ENCODE peak calls at places on chromosomes 2 and 18, in seven cellular contexts. A, N, X, L, Q, Y and F are unnamed samples.

GRCh38 chr18:34928068-34928753 is 113.0 kb upstream of the MAPRE2 start:
- DNase-seq in N (no peak), Y (no peak), X (no peak), A (no peak), Q (peak; percentile 15), L (no peak), F (no peak)

GRCh38 chr2:148526509-148527346 is 117.8 kb upstream of the EPC2 start:
- DNase-seq in N (no peak), L (no peak), A (no peak), Y (no peak), X (no peak), Q (no peak), F (no peak)

GRCh38 chr2:231927566-231927890 is 1.3 kb upstream of the NPPC start:
- DNase-seq in Y (no peak), Q (no peak), A (no peak), N (no peak), L (no peak), X (no peak), F (no peak)

GRCh38 chr2:230614913-230615332 is 97.7 kb upstream of the CAB39 start:
- DNase-seq in N (no peak), Y (no peak), Q (peak; percentile 26), X (no peak), L (peak; percentile 86), A (peak; percentile 20), F (no peak)

GRCh38 chr2:189770590-189771322 is 8.2 kb upstream of the OSGEPL1 start:
- DNase-seq in A (peak; percentile 22), X (no peak), N (no peak), Y (no peak), Q (no peak), L (no peak), F (no peak)

GRCh38 chr2:212109217-212109616 is 429.4 kb downstream of the ERBB4 start:
- DNase-seq in X (no peak), A (no peak), Y (no peak), Q (no peak), L (no peak), N (no peak), F (no peak)

GRCh38 chr2:7052404-7052803 is 135.2 kb downstream of the RNF144A start:
- DNase-seq in L (no peak), N (no peak), Y (no peak), Q (no peak), A (no peak), X (no peak), F (no peak)

GRCh38 chr18:24536326-24536725 is 75.9 kb downstream of the HRH4 start:
- DNase-seq in Y (no peak), L (no peak), A (no peak), X (no peak), N (no peak), Q (no peak), F (no peak)

GRCh38 chr2:9693138-9693520 is 62.3 kb upstream of the YWHAQ start:
- DNase-seq in L (peak; percentile 77), Q (no peak), X (peak; percentile 81), A (no peak), N (no peak), Y (no peak), F (no peak)

GRCh38 chr2:73749314-73749713 is 12.2 kb upstream of the TPRKB start:
- DNase-seq in X (no peak), A (no peak), L (no peak), Y (no peak), N (no peak), Q (no peak), F (no peak)

GRCh38 chr18:26487437-26487836 is 60.9 kb downstream of the KCTD1 start:
- DNase-seq in Y (no peak), Q (no peak), X (peak; percentile 60), A (no peak), N (no peak), L (no peak), F (no peak)

GRCh38 chr2:210302326-210302725 is 12.6 kb downstream of the MYL1 start:
- DNase-seq in X (peak; percentile 80), Q (no peak), N (no peak), Y (no peak), A (no peak), L (no peak), F (no peak)

GRCh38 chr2:23235292-23235691 is 149.7 kb upstream of the KLHL29 start:
- DNase-seq in Q (no peak), X (no peak), L (no peak), Y (no peak), N (no peak), A (no peak), F (no peak)

GRCh38 chr2:212441141-212441540 is 97.5 kb downstream of the ERBB4 start:
- DNase-seq in Q (no peak), A (peak; percentile 0), Y (no peak), N (no peak), X (no peak), L (no peak), F (no peak)

GRCh38 chr2:37349376-37349775 is 4.9 kb downstream of the QPCT start:
- DNase-seq in N (no peak), Q (peak; percentile 66), L (peak; percentile 92), Y (peak; percentile 21), A (no peak), X (no peak), F (no peak)

GRCh38 chr2:226611944-226612318 is 187.7 kb downstream of the IRS1 start:
- DNase-seq in Y (no peak), L (no peak), Q (no peak), A (no peak), X (peak; percentile 91), N (peak; percentile 94), F (no peak)

GRCh38 chr2:17793293-17793692 is 23.0 kb upstream of the MSGN1 start:
- DNase-seq in L (no peak), Y (no peak), A (no peak), Q (no peak), N (no peak), X (no peak), F (no peak)

GRCh38 chr2:84971799-84972790 is 1.1 kb downstream of the KCMF1 start:
- DNase-seq in A (peak; percentile 59), N (no peak), L (peak; percentile 61), X (no peak), Y (peak; percentile 72), Q (peak; percentile 48), F (no peak)

GRCh38 chr18:6835345-6835744 is 105.8 kb downstream of the ARHGAP28 start:
- DNase-seq in A (no peak), N (no peak), L (no peak), Q (no peak), X (no peak), Y (no peak), F (no peak)

GRCh38 chr2:64326578-64327050 is 127.3 kb upstream of the LGALSL start:
- DNase-seq in Y (no peak), N (no peak), A (no peak), Q (no peak), L (no peak), X (no peak), F (no peak)

GRCh38 chr18:53566622-53567021 is 657.8 kb downstream of the MBD2 start:
- DNase-seq in Y (no peak), A (no peak), L (no peak), N (no peak), Q (peak; percentile 44), X (no peak), F (no peak)

GRCh38 chr2:55923978-55924325 is 370 bp upstream of the EFEMP1 start:
- DNase-seq in L (no peak), Y (no peak), X (no peak), N (no peak), A (no peak), Q (no peak), F (no peak)
- TF ChIP-seq EZH2 in L (no peak), Y (no peak), X (no peak), N (no peak), A (no peak), Q (no peak), F (no peak)

GRCh38 chr2:28662044-28662443 is 89.6 kb upstream of the PPP1CB start:
- DNase-seq in Y (no peak), X (no peak), L (no peak), A (no peak), N (no peak), Q (no peak), F (no peak)

GRCh38 chr2:28663359-28663758 is 88.3 kb upstream of the PPP1CB start:
- DNase-seq in L (no peak), A (no peak), X (no peak), N (no peak), Y (no peak), Q (no peak), F (no peak)

GRCh38 chr2:28662468-28663095 is 89.0 kb upstream of the PPP1CB start:
- DNase-seq in A (no peak), N (no peak), X (peak; percentile 62), Q (no peak), Y (no peak), L (no peak), F (no peak)

GRCh38 chr2:28659127-28659526 is 92.5 kb upstream of the PPP1CB start:
- DNase-seq in A (no peak), X (no peak), L (no peak), Q (no peak), Y (no peak), N (no peak), F (no peak)

DNA sequence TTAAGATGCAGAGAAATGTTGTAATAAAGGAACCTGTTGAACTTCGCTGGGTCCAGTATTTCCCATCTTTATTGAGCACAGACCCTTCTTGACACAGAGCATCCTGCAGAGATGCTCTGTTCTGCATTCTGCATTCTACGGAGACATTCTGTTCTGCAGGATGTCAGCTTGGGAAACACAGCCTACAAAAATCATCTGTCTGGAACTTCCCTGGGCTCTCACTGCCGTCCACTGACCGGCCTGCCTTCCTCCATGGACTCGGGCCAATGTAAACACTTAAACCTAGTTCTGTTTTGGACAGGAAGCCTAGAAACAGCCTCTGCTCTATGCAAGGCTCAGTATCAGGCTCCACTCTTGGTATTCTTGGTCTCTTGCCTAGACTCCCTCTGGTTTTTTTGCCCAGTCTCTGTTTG is 90.0 kb upstream of the PPP1CB start:
- DNase-seq in N (no peak), Y (no peak), A (no peak), X (peak; percentile 80), L (no peak), Q (no peak), F (no peak)
- H3K27ac ChIP-seq in N (no peak overlapping the region), Y (no peak overlapping the region), A (no peak overlapping the region), X (peak overlapping the region; percentile 8), L (no peak overlapping the region), Q (no peak overlapping the region), F (no peak overlapping the region)

GRCh38 chr2:30318987-30319782 is 87.9 kb downstream of the LBH start:
- DNase-seq in L (no peak), X (no peak), Q (no peak), N (no peak), A (no peak), Y (no peak), F (no peak)
- TF ChIP-seq EZH2 in L (no peak), X (no peak), Q (no peak), N (no peak), A (no peak), Y (no peak), F (no peak)

DNA sequence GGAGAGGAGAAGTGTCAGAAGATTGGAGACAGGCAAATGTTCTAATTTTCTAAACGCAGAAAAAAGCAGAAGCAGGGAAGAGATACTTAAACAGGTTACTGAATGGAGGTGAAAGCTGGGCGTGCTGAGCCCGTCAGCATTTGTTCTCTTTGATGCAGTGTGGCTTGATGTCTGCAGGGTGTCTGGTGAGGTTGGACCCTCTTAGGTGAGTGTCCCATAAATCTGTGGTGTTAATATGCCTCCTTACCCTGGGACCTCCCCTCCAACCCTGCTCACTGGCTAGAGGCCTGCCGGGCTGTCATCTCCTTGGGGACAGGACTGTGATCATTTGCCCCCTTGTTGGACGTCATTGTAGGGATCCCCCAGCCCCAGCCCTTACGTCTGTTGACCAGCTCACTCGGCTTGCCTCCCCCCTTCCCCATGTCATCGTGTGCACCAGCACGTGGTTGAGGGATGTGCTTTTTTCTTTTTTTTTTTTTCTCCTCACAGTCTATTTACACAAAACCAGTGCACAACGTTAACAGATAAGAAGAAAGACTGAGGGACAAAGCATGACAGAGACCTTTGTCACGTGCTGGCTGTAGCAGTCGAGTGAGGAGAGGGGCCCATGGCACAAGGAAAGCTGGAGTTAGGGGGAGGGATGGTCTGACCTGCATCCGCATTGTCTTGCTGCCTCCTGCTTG is 56.4 kb downstream of the NCK2 start:
- DNase-seq in X (no peak), N (no peak), Y (no peak), A (no peak), Q (no peak), L (no peak), F (no peak)
- H3K27ac ChIP-seq in X (no peak overlapping the region), N (no peak overlapping the region), Y (no peak overlapping the region), A (no peak overlapping the region), Q (no peak overlapping the region), L (no peak overlapping the region), F (no peak overlapping the region)